ENCODE peak calls at places on chromosomes 6 and 20, in eight cellular contexts. One of them, this sample, is unnamed. For H3K9me3, the result is how much of the 10 kb centered on the place peaks cover.

GRCh38 chr6:159008656-159009288 is 8.8 kb upstream of the RSPH3 start:
- DNase-seq in tibial artery: no peak
- DNase-seq in uterus: no peak
- DNase-seq in upper lobe of left lung: no peak
- DNase-seq in sigmoid colon: no peak
- DNase-seq in tibial nerve: no peak
- DNase-seq in CD4-positive, alpha-beta T cell: no peak
- DNase-seq in Peyer's patch: no peak
- DNase-seq in this sample: no peak

GRCh38 chr6:138499303-138499991 is at the start of gene NHSL1:
- DNase-seq in tibial artery: no peak
- DNase-seq in uterus: no peak
- DNase-seq in upper lobe of left lung: no peak
- DNase-seq in sigmoid colon: no peak
- DNase-seq in tibial nerve: no peak
- DNase-seq in CD4-positive, alpha-beta T cell: no peak
- DNase-seq in Peyer's patch: no peak
- DNase-seq in this sample: no peak

GRCh38 chr20:17427646-17428045 is 103.5 kb downstream of the BFSP1 start:
- DNase-seq in tibial artery: no peak
- DNase-seq in uterus: no peak
- DNase-seq in upper lobe of left lung: no peak
- DNase-seq in sigmoid colon: no peak
- DNase-seq in tibial nerve: no peak
- DNase-seq in CD4-positive, alpha-beta T cell: no peak
- DNase-seq in Peyer's patch: no peak
- DNase-seq in this sample: no peak

GRCh38 chr20:21052686-21053001 is 53.5 kb downstream of the LINC00237 start:
- DNase-seq in tibial artery: no peak
- DNase-seq in uterus: no peak
- DNase-seq in upper lobe of left lung: no peak
- DNase-seq in sigmoid colon: no peak
- DNase-seq in tibial nerve: no peak
- DNase-seq in CD4-positive, alpha-beta T cell: no peak
- DNase-seq in Peyer's patch: no peak
- DNase-seq in this sample: no peak

GRCh38 chr20:57651977-57652864 is 32.0 kb upstream of the ZBP1 start:
- DNase-seq in tibial artery: peak
- DNase-seq in uterus: peak
- DNase-seq in upper lobe of left lung: peak
- DNase-seq in sigmoid colon: no peak
- DNase-seq in tibial nerve: peak
- DNase-seq in CD4-positive, alpha-beta T cell: no peak
- DNase-seq in Peyer's patch: peak
- DNase-seq in this sample: no peak

GRCh38 chr20:10125757-10126156 is 91.0 kb downstream of the ANKEF1 start:
- DNase-seq in tibial artery: no peak
- DNase-seq in uterus: no peak
- DNase-seq in upper lobe of left lung: no peak
- DNase-seq in sigmoid colon: no peak
- DNase-seq in tibial nerve: no peak
- DNase-seq in CD4-positive, alpha-beta T cell: no peak
- DNase-seq in Peyer's patch: no peak
- DNase-seq in this sample: no peak

GRCh38 chr6:73521351-73522254 is 771 bp upstream of the EEF1A1 start:
- DNase-seq in tibial artery: peak
- DNase-seq in uterus: peak
- DNase-seq in upper lobe of left lung: peak
- DNase-seq in sigmoid colon: peak
- DNase-seq in tibial nerve: peak
- DNase-seq in CD4-positive, alpha-beta T cell: no peak
- DNase-seq in Peyer's patch: no peak
- DNase-seq in this sample: no peak

GRCh38 chr6:18823782-18824386 is 436.7 kb downstream of the RNF144B start:
- DNase-seq in tibial artery: no peak
- DNase-seq in uterus: no peak
- DNase-seq in upper lobe of left lung: no peak
- DNase-seq in sigmoid colon: no peak
- DNase-seq in tibial nerve: no peak
- DNase-seq in CD4-positive, alpha-beta T cell: no peak
- DNase-seq in Peyer's patch: peak
- DNase-seq in this sample: peak

GRCh38 chr20:31926493-31926892 is 25.4 kb downstream of the PDRG1 start:
- DNase-seq in tibial artery: no peak
- DNase-seq in uterus: no peak
- DNase-seq in upper lobe of left lung: no peak
- DNase-seq in sigmoid colon: peak
- DNase-seq in tibial nerve: no peak
- DNase-seq in CD4-positive, alpha-beta T cell: no peak
- DNase-seq in Peyer's patch: no peak
- DNase-seq in this sample: no peak

GRCh38 chr6:32153835-32154513 is at the start of gene PPT2:
- DNase-seq in tibial artery: peak
- DNase-seq in uterus: peak
- DNase-seq in upper lobe of left lung: peak
- DNase-seq in sigmoid colon: peak
- DNase-seq in tibial nerve: peak
- DNase-seq in CD4-positive, alpha-beta T cell: peak
- DNase-seq in Peyer's patch: peak
- DNase-seq in this sample: no peak

GRCh38 chr6:50145125-50145524 is 95.4 kb upstream of the DEFB112 start:
- DNase-seq in tibial artery: no peak
- DNase-seq in uterus: no peak
- DNase-seq in upper lobe of left lung: no peak
- DNase-seq in sigmoid colon: no peak
- DNase-seq in tibial nerve: no peak
- DNase-seq in CD4-positive, alpha-beta T cell: no peak
- DNase-seq in Peyer's patch: no peak
- DNase-seq in this sample: no peak

DNA sequence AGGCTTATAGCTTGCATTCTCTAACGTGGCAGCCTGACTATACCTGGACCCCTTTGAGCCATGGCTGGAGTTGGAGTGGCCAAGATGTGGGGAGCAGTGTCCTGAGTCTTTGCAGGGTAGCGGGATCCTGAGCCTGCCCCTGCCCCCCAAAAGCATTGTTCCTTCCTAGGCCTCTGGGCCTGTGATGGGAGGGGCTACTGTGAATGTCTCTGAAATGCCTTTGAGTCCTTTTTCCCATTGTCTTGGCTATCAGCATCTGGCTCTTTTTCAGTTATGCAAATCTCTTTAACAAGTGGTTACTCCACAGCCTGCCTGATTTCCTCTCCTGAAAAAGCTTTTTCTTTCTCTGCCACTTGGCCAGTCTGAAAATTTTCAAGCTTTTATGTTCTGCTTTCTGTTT is 17.0 kb upstream of the PRL start:
- DNase-seq in tibial artery: no peak
- DNase-seq in uterus: no peak
- DNase-seq in upper lobe of left lung: no peak
- DNase-seq in sigmoid colon: no peak
- DNase-seq in tibial nerve: no peak
- DNase-seq in CD4-positive, alpha-beta T cell: no peak
- DNase-seq in Peyer's patch: no peak
- DNase-seq in this sample: no peak
- H3K9me3 ChIP-seq in tibial artery: under half
- H3K9me3 ChIP-seq in uterus: under half
- H3K9me3 ChIP-seq in upper lobe of left lung: under half
- H3K9me3 ChIP-seq in sigmoid colon: under half
- H3K9me3 ChIP-seq in tibial nerve: under half
- H3K9me3 ChIP-seq in CD4-positive, alpha-beta T cell: under half
- H3K9me3 ChIP-seq in Peyer's patch: under half
- H3K9me3 ChIP-seq in this sample: under half

DNA sequence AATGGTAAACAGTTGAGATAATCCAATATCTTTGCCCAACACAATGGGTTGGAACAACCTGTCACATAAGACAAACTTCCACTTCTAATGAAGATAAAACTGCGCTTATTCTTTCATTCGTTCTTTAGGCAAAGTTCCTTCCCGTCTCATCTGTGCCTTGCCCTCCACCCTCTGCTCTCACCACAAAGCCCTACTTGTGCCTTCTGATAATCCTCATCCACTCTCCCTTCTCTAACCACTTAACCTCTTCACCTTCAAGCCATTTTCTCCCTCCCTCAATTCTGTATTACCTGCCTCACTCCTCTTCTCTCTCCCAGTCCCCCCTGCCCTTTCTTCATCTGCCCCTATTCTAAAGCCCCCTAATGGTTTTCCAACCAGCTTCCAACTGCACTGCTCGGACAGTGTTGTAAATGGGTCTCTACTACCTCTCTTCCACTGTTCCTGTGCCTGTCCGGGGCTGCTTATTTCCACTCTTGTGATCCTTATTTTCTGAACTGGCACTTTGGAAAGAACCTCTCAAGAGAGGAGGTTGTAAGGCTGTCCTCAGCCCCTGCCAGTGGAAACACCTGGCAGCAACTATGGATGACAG is 62.9 kb upstream of the MYB start:
- DNase-seq in tibial artery: no peak
- DNase-seq in uterus: no peak
- DNase-seq in upper lobe of left lung: no peak
- DNase-seq in sigmoid colon: no peak
- DNase-seq in tibial nerve: no peak
- DNase-seq in CD4-positive, alpha-beta T cell: no peak
- DNase-seq in Peyer's patch: no peak
- DNase-seq in this sample: no peak
- H3K9me3 ChIP-seq in tibial artery: under half
- H3K9me3 ChIP-seq in uterus: under half
- H3K9me3 ChIP-seq in upper lobe of left lung: under half
- H3K9me3 ChIP-seq in sigmoid colon: under half
- H3K9me3 ChIP-seq in tibial nerve: under half
- H3K9me3 ChIP-seq in CD4-positive, alpha-beta T cell: under half
- H3K9me3 ChIP-seq in Peyer's patch: under half
- H3K9me3 ChIP-seq in this sample: under half

GRCh38 chr6:170176621-170177382 is 114.1 kb downstream of the DLL1 start:
- DNase-seq in tibial artery: no peak
- DNase-seq in uterus: peak
- DNase-seq in upper lobe of left lung: no peak
- DNase-seq in sigmoid colon: no peak
- DNase-seq in tibial nerve: no peak
- DNase-seq in CD4-positive, alpha-beta T cell: no peak
- DNase-seq in Peyer's patch: peak
- DNase-seq in this sample: no peak

GRCh38 chr6:170177383-170178265 is 113.3 kb downstream of the DLL1 start:
- DNase-seq in tibial artery: no peak
- DNase-seq in uterus: peak
- DNase-seq in upper lobe of left lung: peak
- DNase-seq in sigmoid colon: peak
- DNase-seq in tibial nerve: no peak
- DNase-seq in CD4-positive, alpha-beta T cell: no peak
- DNase-seq in Peyer's patch: peak
- DNase-seq in this sample: no peak

GRCh38 chr6:170179925-170180324 is 111.0 kb downstream of the DLL1 start:
- DNase-seq in tibial artery: no peak
- DNase-seq in uterus: peak
- DNase-seq in upper lobe of left lung: no peak
- DNase-seq in sigmoid colon: no peak
- DNase-seq in tibial nerve: no peak
- DNase-seq in CD4-positive, alpha-beta T cell: no peak
- DNase-seq in Peyer's patch: no peak
- DNase-seq in this sample: no peak

GRCh38 chr6:170178561-170179477 is 112.1 kb downstream of the DLL1 start:
- DNase-seq in tibial artery: no peak
- DNase-seq in uterus: peak
- DNase-seq in upper lobe of left lung: peak
- DNase-seq in sigmoid colon: peak
- DNase-seq in tibial nerve: no peak
- DNase-seq in CD4-positive, alpha-beta T cell: no peak
- DNase-seq in Peyer's patch: peak
- DNase-seq in this sample: no peak

GRCh38 chr6:170178266-170178560 is 112.7 kb downstream of the DLL1 start:
- DNase-seq in tibial artery: no peak
- DNase-seq in uterus: no peak
- DNase-seq in upper lobe of left lung: no peak
- DNase-seq in sigmoid colon: no peak
- DNase-seq in tibial nerve: no peak
- DNase-seq in CD4-positive, alpha-beta T cell: no peak
- DNase-seq in Peyer's patch: no peak
- DNase-seq in this sample: no peak
- H3K9me3 ChIP-seq in tibial artery: under half
- H3K9me3 ChIP-seq in uterus: under half
- H3K9me3 ChIP-seq in upper lobe of left lung: under half
- H3K9me3 ChIP-seq in sigmoid colon: under half
- H3K9me3 ChIP-seq in tibial nerve: under half
- H3K9me3 ChIP-seq in CD4-positive, alpha-beta T cell: under half
- H3K9me3 ChIP-seq in Peyer's patch: under half
- H3K9me3 ChIP-seq in this sample: under half

DNA sequence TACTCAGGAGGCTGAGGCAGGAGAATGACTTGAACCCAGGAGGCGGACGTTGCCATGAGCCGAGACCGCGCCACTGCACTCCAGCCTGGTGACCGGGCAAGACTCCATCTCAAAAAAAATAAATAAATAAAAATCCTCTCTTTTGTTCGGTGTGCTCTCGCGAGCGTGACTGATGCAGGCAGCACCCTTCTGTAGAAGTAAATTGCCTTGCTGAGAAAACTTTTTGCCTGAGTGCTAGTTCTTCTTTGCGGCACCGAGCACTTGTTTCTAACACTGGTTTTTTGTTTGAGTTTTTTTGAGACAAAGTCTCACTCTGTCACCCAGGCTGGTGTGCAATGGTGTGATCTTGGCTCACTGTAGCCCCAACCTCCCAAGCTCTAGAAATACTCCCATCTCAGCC is 30.5 kb downstream of the PLN start:
- DNase-seq in tibial artery: no peak
- DNase-seq in uterus: no peak
- DNase-seq in upper lobe of left lung: no peak
- DNase-seq in sigmoid colon: no peak
- DNase-seq in tibial nerve: no peak
- DNase-seq in CD4-positive, alpha-beta T cell: no peak
- DNase-seq in Peyer's patch: no peak
- DNase-seq in this sample: no peak
- H3K9me3 ChIP-seq in tibial artery: under half
- H3K9me3 ChIP-seq in uterus: under half
- H3K9me3 ChIP-seq in upper lobe of left lung: under half
- H3K9me3 ChIP-seq in sigmoid colon: under half
- H3K9me3 ChIP-seq in tibial nerve: under half
- H3K9me3 ChIP-seq in CD4-positive, alpha-beta T cell: half or more
- H3K9me3 ChIP-seq in Peyer's patch: under half
- H3K9me3 ChIP-seq in this sample: under half

This sample was measured in iPS DF 6.9.